ENCODE peak calls at places on chromosomes 4 and X, in seven cellular contexts. One of them, this sample, is unnamed. For H3K27me3, the result is how much of the 10 kb centered on the place peaks cover.

GRCh38 chr4:178196751-178197150 is 754.5 kb upstream of the AGA start:
- DNase-seq in lower lobe of right lung: no peak
- DNase-seq in aorta: no peak
- DNase-seq in upper lobe of left lung: no peak
- DNase-seq in small intestine: no peak
- DNase-seq in neuronal stem cell: no peak
- DNase-seq in mammary epithelial cell: no peak
- DNase-seq in this sample: no peak

GRCh38 chrX:151984328-151984727 is 9.9 kb upstream of the GABRE start:
- DNase-seq in aorta: no peak
- DNase-seq in neuronal stem cell: no peak
- DNase-seq in upper lobe of left lung: no peak
- DNase-seq in lower lobe of right lung: no peak
- DNase-seq in small intestine: no peak
- DNase-seq in mammary epithelial cell: peak
- DNase-seq in this sample: no peak

GRCh38 chr4:102715057-102715456 is 45.7 kb downstream of the MANBA start:
- DNase-seq in upper lobe of left lung: peak
- DNase-seq in mammary epithelial cell: no peak
- DNase-seq in aorta: no peak
- DNase-seq in neuronal stem cell: no peak
- DNase-seq in lower lobe of right lung: no peak
- DNase-seq in small intestine: no peak
- DNase-seq in this sample: no peak

GRCh38 chr4:19408488-19408887 is 843.2 kb upstream of the SLIT2 start:
- DNase-seq in lower lobe of right lung: no peak
- DNase-seq in neuronal stem cell: no peak
- DNase-seq in mammary epithelial cell: no peak
- DNase-seq in upper lobe of left lung: no peak
- DNase-seq in aorta: no peak
- DNase-seq in small intestine: no peak
- DNase-seq in this sample: no peak

GRCh38 chr4:106162278-106162677 is 153.7 kb downstream of the TBCK start:
- DNase-seq in lower lobe of right lung: no peak
- DNase-seq in small intestine: no peak
- DNase-seq in neuronal stem cell: no peak
- DNase-seq in aorta: no peak
- DNase-seq in upper lobe of left lung: no peak
- DNase-seq in mammary epithelial cell: no peak
- DNase-seq in this sample: no peak

GRCh38 chr4:175641053-175641452 is 171.0 kb downstream of the GPM6A start:
- DNase-seq in lower lobe of right lung: no peak
- DNase-seq in aorta: no peak
- DNase-seq in mammary epithelial cell: no peak
- DNase-seq in upper lobe of left lung: no peak
- DNase-seq in neuronal stem cell: no peak
- DNase-seq in small intestine: no peak
- DNase-seq in this sample: no peak

GRCh38 chr4:166594326-166594946 is 639.9 kb downstream of the SPOCK3 start:
- DNase-seq in aorta: no peak
- DNase-seq in small intestine: peak
- DNase-seq in upper lobe of left lung: no peak
- DNase-seq in neuronal stem cell: peak
- DNase-seq in mammary epithelial cell: peak
- DNase-seq in lower lobe of right lung: no peak
- DNase-seq in this sample: peak

GRCh38 chr4:82957045-82957444 is 53.6 kb downstream of the LIN54 start:
- DNase-seq in small intestine: no peak
- DNase-seq in neuronal stem cell: no peak
- DNase-seq in lower lobe of right lung: no peak
- DNase-seq in upper lobe of left lung: no peak
- DNase-seq in mammary epithelial cell: peak
- DNase-seq in aorta: no peak
- DNase-seq in this sample: no peak

GRCh38 chr4:138188406-138189084 is 53.6 kb downstream of the SLC7A11 start:
- DNase-seq in mammary epithelial cell: peak
- DNase-seq in lower lobe of right lung: no peak
- DNase-seq in upper lobe of left lung: no peak
- DNase-seq in aorta: no peak
- DNase-seq in small intestine: no peak
- DNase-seq in neuronal stem cell: no peak
- DNase-seq in this sample: no peak

GRCh38 chr4:123587983-123588494 is 191.4 kb downstream of the SPRY1 start:
- DNase-seq in small intestine: peak
- DNase-seq in mammary epithelial cell: peak
- DNase-seq in upper lobe of left lung: peak
- DNase-seq in aorta: peak
- DNase-seq in lower lobe of right lung: no peak
- DNase-seq in neuronal stem cell: no peak
- DNase-seq in this sample: no peak

GRCh38 chrX:110448459-110448858 is 89.8 kb downstream of the RTL9 start:
- DNase-seq in upper lobe of left lung: no peak
- DNase-seq in mammary epithelial cell: no peak
- DNase-seq in lower lobe of right lung: no peak
- DNase-seq in neuronal stem cell: no peak
- DNase-seq in aorta: no peak
- DNase-seq in small intestine: no peak
- DNase-seq in this sample: no peak

GRCh38 chr4:87839309-87839946 is 6.7 kb downstream of the MEPE start:
- DNase-seq in neuronal stem cell: peak
- DNase-seq in mammary epithelial cell: peak
- DNase-seq in small intestine: peak
- DNase-seq in lower lobe of right lung: no peak
- DNase-seq in aorta: no peak
- DNase-seq in upper lobe of left lung: peak
- DNase-seq in this sample: peak

GRCh38 chr4:18869166-18869565 is 847.6 kb upstream of the LCORL start:
- DNase-seq in aorta: no peak
- DNase-seq in small intestine: no peak
- DNase-seq in lower lobe of right lung: no peak
- DNase-seq in upper lobe of left lung: no peak
- DNase-seq in mammary epithelial cell: no peak
- DNase-seq in neuronal stem cell: no peak
- DNase-seq in this sample: no peak

GRCh38 chr4:165328708-165329107 is 1.2 kb downstream of the MSMO1 start:
- DNase-seq in aorta: no peak
- DNase-seq in small intestine: peak
- DNase-seq in mammary epithelial cell: no peak
- DNase-seq in lower lobe of right lung: no peak
- DNase-seq in upper lobe of left lung: no peak
- DNase-seq in neuronal stem cell: no peak
- DNase-seq in this sample: no peak

GRCh38 chrX:71450433-71451106 is 82.3 kb upstream of the OGT start:
- DNase-seq in lower lobe of right lung: no peak
- DNase-seq in mammary epithelial cell: no peak
- DNase-seq in upper lobe of left lung: no peak
- DNase-seq in small intestine: no peak
- DNase-seq in aorta: no peak
- DNase-seq in neuronal stem cell: no peak
- DNase-seq in this sample: no peak

GRCh38 chr4:151117371-151117962 is 18.0 kb downstream of the RPS3A start:
- DNase-seq in neuronal stem cell: peak
- DNase-seq in upper lobe of left lung: peak
- DNase-seq in mammary epithelial cell: peak
- DNase-seq in aorta: peak
- DNase-seq in lower lobe of right lung: no peak
- DNase-seq in small intestine: peak
- DNase-seq in this sample: peak

GRCh38 chrX:130704053-130705038 is 198.7 kb downstream of the ENOX2 start:
- DNase-seq in upper lobe of left lung: no peak
- DNase-seq in aorta: no peak
- DNase-seq in neuronal stem cell: no peak
- DNase-seq in mammary epithelial cell: peak
- DNase-seq in lower lobe of right lung: no peak
- DNase-seq in small intestine: peak
- DNase-seq in this sample: no peak

GRCh38 chrX:134472041-134472440 is 12.1 kb downstream of the HPRT1 start:
- DNase-seq in neuronal stem cell: no peak
- DNase-seq in upper lobe of left lung: no peak
- DNase-seq in lower lobe of right lung: no peak
- DNase-seq in aorta: no peak
- DNase-seq in small intestine: no peak
- DNase-seq in mammary epithelial cell: no peak
- DNase-seq in this sample: no peak

GRCh38 chrX:134469481-134469880 is 9.5 kb downstream of the HPRT1 start:
- DNase-seq in aorta: no peak
- DNase-seq in upper lobe of left lung: no peak
- DNase-seq in lower lobe of right lung: no peak
- DNase-seq in mammary epithelial cell: peak
- DNase-seq in small intestine: no peak
- DNase-seq in neuronal stem cell: no peak
- DNase-seq in this sample: no peak

GRCh38 chrX:134470013-134470412 is 10.0 kb downstream of the HPRT1 start:
- DNase-seq in neuronal stem cell: no peak
- DNase-seq in aorta: no peak
- DNase-seq in upper lobe of left lung: no peak
- DNase-seq in mammary epithelial cell: no peak
- DNase-seq in lower lobe of right lung: no peak
- DNase-seq in small intestine: no peak
- DNase-seq in this sample: no peak
- H3K27me3 ChIP-seq in neuronal stem cell: under half
- H3K27me3 ChIP-seq in aorta: under half
- H3K27me3 ChIP-seq in upper lobe of left lung: under half
- H3K27me3 ChIP-seq in mammary epithelial cell: under half
- H3K27me3 ChIP-seq in lower lobe of right lung: under half
- H3K27me3 ChIP-seq in small intestine: under half
- H3K27me3 ChIP-seq in this sample: under half

GRCh38 chrX:132294192-132294591 is 74.9 kb upstream of the RAP2C start:
- DNase-seq in small intestine: no peak
- DNase-seq in neuronal stem cell: no peak
- DNase-seq in mammary epithelial cell: no peak
- DNase-seq in aorta: no peak
- DNase-seq in upper lobe of left lung: no peak
- DNase-seq in lower lobe of right lung: no peak
- DNase-seq in this sample: no peak
- H3K27me3 ChIP-seq in small intestine: under half
- H3K27me3 ChIP-seq in neuronal stem cell: under half
- H3K27me3 ChIP-seq in mammary epithelial cell: under half
- H3K27me3 ChIP-seq in aorta: under half
- H3K27me3 ChIP-seq in upper lobe of left lung: under half
- H3K27me3 ChIP-seq in lower lobe of right lung: under half
- H3K27me3 ChIP-seq in this sample: under half

GRCh38 chr4:3680656-3681055 is 85.5 kb upstream of the ADRA2C start:
- DNase-seq in neuronal stem cell: no peak
- DNase-seq in lower lobe of right lung: peak
- DNase-seq in upper lobe of left lung: no peak
- DNase-seq in small intestine: no peak
- DNase-seq in aorta: no peak
- DNase-seq in mammary epithelial cell: no peak
- DNase-seq in this sample: no peak
- H3K27me3 ChIP-seq in neuronal stem cell: under half
- H3K27me3 ChIP-seq in lower lobe of right lung: under half
- H3K27me3 ChIP-seq in upper lobe of left lung: under half
- H3K27me3 ChIP-seq in small intestine: under half
- H3K27me3 ChIP-seq in aorta: under half
- H3K27me3 ChIP-seq in mammary epithelial cell: under half
- H3K27me3 ChIP-seq in this sample: under half

GRCh38 chr4:173482330-173482931 is 47.6 kb downstream of the HAND2 start:
- DNase-seq in lower lobe of right lung: no peak
- DNase-seq in mammary epithelial cell: no peak
- DNase-seq in upper lobe of left lung: no peak
- DNase-seq in neuronal stem cell: no peak
- DNase-seq in small intestine: no peak
- DNase-seq in aorta: no peak
- DNase-seq in this sample: no peak
- H3K27me3 ChIP-seq in lower lobe of right lung: under half
- H3K27me3 ChIP-seq in mammary epithelial cell: under half
- H3K27me3 ChIP-seq in upper lobe of left lung: under half
- H3K27me3 ChIP-seq in neuronal stem cell: under half
- H3K27me3 ChIP-seq in small intestine: under half
- H3K27me3 ChIP-seq in aorta: under half
- H3K27me3 ChIP-seq in this sample: under half

DNA sequence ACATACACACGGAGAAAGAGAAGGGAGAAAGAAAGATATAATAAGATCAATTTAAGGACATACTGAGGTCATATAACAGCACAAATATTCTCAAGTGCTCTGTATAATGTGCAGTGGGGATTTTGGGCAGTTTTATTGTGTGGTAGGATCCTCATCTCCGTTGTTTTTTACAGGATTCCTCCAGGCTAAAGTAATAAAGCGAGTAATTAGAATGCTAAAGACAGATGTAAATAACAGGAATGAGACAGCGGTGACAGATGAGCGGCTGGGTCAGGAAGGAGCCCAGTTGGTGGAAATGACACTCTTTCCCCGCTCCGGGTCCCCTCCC is 15.9 kb downstream of the POU4F2 start:
- DNase-seq in mammary epithelial cell: no peak
- DNase-seq in neuronal stem cell: no peak
- DNase-seq in small intestine: no peak
- DNase-seq in upper lobe of left lung: no peak
- DNase-seq in aorta: no peak
- DNase-seq in lower lobe of right lung: no peak
- DNase-seq in this sample: no peak
- H3K27me3 ChIP-seq in mammary epithelial cell: under half
- H3K27me3 ChIP-seq in neuronal stem cell: half or more
- H3K27me3 ChIP-seq in small intestine: under half
- H3K27me3 ChIP-seq in upper lobe of left lung: under half
- H3K27me3 ChIP-seq in aorta: under half
- H3K27me3 ChIP-seq in lower lobe of right lung: half or more
- H3K27me3 ChIP-seq in this sample: under half

GRCh38 chrX:104288961-104289360 is 34.2 kb upstream of the ESX1 start:
- DNase-seq in lower lobe of right lung: no peak
- DNase-seq in aorta: no peak
- DNase-seq in mammary epithelial cell: no peak
- DNase-seq in small intestine: no peak
- DNase-seq in upper lobe of left lung: no peak
- DNase-seq in neuronal stem cell: no peak
- DNase-seq in this sample: no peak
- H3K27me3 ChIP-seq in lower lobe of right lung: under half
- H3K27me3 ChIP-seq in aorta: under half
- H3K27me3 ChIP-seq in mammary epithelial cell: under half
- H3K27me3 ChIP-seq in small intestine: under half
- H3K27me3 ChIP-seq in upper lobe of left lung: under half
- H3K27me3 ChIP-seq in neuronal stem cell: under half
- H3K27me3 ChIP-seq in this sample: under half

DNA sequence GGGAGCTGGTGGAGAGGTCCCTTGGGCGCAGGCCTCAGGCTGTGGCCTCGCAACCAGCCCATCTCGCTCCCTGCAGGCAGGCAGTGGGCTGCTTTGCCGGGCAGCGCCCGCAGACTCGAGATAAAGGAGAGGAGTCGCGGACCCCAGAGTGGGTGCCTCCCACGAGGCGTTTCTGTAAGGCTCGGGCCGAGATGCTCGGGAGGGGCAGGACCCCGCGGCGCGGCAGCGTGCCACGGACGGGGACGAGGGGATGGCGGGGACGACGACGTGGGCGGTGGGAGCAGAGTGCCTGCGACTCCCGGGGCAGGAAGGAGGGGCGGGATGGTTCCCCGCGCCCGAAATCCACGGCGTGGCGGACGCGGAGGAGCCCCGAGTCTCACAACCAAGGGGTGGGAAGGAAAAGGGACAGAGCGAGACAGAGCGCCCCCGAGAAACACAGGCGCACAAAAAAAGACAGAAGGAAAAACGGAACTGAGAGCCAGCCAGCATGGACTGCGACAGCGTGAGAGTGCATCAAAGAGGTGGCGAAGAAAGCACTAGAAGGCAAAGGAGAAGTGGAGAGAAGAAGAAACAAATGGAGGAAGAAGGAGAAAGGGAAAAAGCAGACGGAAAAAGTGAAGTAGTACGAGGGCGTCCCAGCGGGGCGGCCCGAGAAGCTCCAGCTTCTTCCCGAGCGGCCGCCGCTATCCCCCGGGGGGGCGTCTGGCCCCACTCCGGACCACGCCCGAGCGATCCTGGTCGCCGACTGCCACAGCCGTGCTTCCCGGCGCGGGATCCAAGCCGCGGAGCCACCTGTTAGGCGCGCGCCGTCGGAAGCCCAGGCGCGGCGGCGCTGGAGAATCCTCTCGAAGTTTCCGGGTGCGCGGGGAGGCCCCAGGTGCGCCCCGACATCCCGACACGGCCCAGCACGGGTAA is 1.5 kb downstream of the BEND4 start:
- DNase-seq in aorta: no peak
- DNase-seq in small intestine: no peak
- DNase-seq in lower lobe of right lung: no peak
- DNase-seq in upper lobe of left lung: no peak
- DNase-seq in neuronal stem cell: peak
- DNase-seq in mammary epithelial cell: peak
- DNase-seq in this sample: peak
- H3K27me3 ChIP-seq in aorta: under half
- H3K27me3 ChIP-seq in small intestine: under half
- H3K27me3 ChIP-seq in lower lobe of right lung: half or more
- H3K27me3 ChIP-seq in upper lobe of left lung: under half
- H3K27me3 ChIP-seq in neuronal stem cell: under half
- H3K27me3 ChIP-seq in mammary epithelial cell: half or more
- H3K27me3 ChIP-seq in this sample: under half